ENCODE peak calls at places on chromosomes 5 and 9, in ten cellular contexts. K is Peyer's patch; V is effector CD8-positive, alpha-beta T cell; S is HEK293T; H is foreskin keratinocyte; M is fibroblast of the aortic adventitia; Q is MCF 10A; A is stimulated activated CD8-positive, alpha-beta memory T cell treated with anti-CD3 and anti-CD28 coated beads, Interleukin-2, amount 100 ng/mL, for 48 hours; C is HCEC 1CT; Y is stimulated activated CD4-positive, alpha-beta T cell treated with anti-CD3 and anti-CD28 coated beads, Interleukin-15, amount 100 ng/mL, for 24 hours. P is an unnamed sample.

GRCh38 chr5:147369742-147370374 is 135.0 kb downstream of the STK32A start:
- DNase-seq in K (no peak), V (no peak), S (no peak), H (no peak), M (peak; percentile 60), Q (peak; percentile 36), A (no peak), C (peak; percentile 22), Y (no peak), P (peak; percentile 43)

GRCh38 chr9:94584555-94584954 is 9.1 kb downstream of the FBP2 start:
- DNase-seq in K (no peak), V (no peak), S (no peak), H (no peak), M (no peak), Q (no peak), A (no peak), C (no peak), Y (no peak), P (no peak)

GRCh38 chr9:20624201-20625002 is 2.1 kb upstream of the MLLT3 start:
- DNase-seq in K (peak; percentile 39), V (peak; percentile 2), S (peak; percentile 59), H (peak; percentile 40), M (peak; percentile 86), Q (peak; percentile 75), A (no peak), C (peak; percentile 74), Y (peak; percentile 57), P (peak; percentile 87)

GRCh38 chr5:39578887-39579497 is 154.2 kb upstream of the DAB2 start:
- DNase-seq in K (no peak), V (no peak), S (no peak), H (no peak), M (peak; percentile 72), Q (peak; percentile 13), A (no peak), C (peak; percentile 10), Y (no peak), P (peak; percentile 69)

GRCh38 chr5:110354341-110354740 is 372.1 kb downstream of the TMEM232 start:
- DNase-seq in K (no peak), V (no peak), S (no peak), H (no peak), M (peak; percentile 16), Q (no peak), A (no peak), C (no peak), Y (no peak), P (no peak)

GRCh38 chr5:137344723-137345322 is 154.3 kb downstream of the SPOCK1 start:
- DNase-seq in K (no peak), V (no peak), S (peak; percentile 39), H (no peak), M (peak; percentile 87), Q (peak; percentile 78), A (peak; percentile 3), C (peak; percentile 5), Y (peak; percentile 44), P (peak; percentile 89)

GRCh38 chr9:94881023-94881422 is 154.5 kb downstream of the AOPEP start:
- DNase-seq in K (no peak), V (no peak), S (no peak), H (no peak), M (peak; percentile 42), Q (no peak), A (no peak), C (no peak), Y (no peak), P (no peak)

GRCh38 chr9:84293001-84293798 is 47.4 kb downstream of the SLC28A3 start:
- DNase-seq in K (peak; percentile 40), V (no peak), S (no peak), H (no peak), M (no peak), Q (no peak), A (no peak), C (no peak), Y (peak; percentile 9), P (no peak)

GRCh38 chr5:141681695-141682641 is at the start of gene ARAP3:
- DNase-seq in K (peak; percentile 42), V (peak; percentile 10), S (peak; percentile 49), H (no peak), M (peak; percentile 80), Q (peak; percentile 93), A (no peak), C (peak; percentile 82), Y (peak; percentile 52), P (peak; percentile 90)

GRCh38 chr5:139180850-139181785 is 17.1 kb downstream of the SIL1 start:
- DNase-seq in K (no peak), V (no peak), S (no peak), H (no peak), M (peak; percentile 80), Q (no peak), A (no peak), C (no peak), Y (no peak), P (peak; percentile 76)

GRCh38 chr9:107239474-107239873 is 43.6 kb upstream of the RAD23B start:
- DNase-seq in K (no peak), V (no peak), S (no peak), H (no peak), M (peak; percentile 31), Q (peak; percentile 67), A (no peak), C (peak; percentile 48), Y (no peak), P (no peak)

GRCh38 chr5:87899109-87900100 is 369.2 kb downstream of the TMEM161B start:
- DNase-seq in K (no peak), V (no peak), S (no peak), H (no peak), M (no peak), Q (peak; percentile 2), A (no peak), C (no peak), Y (no peak), P (no peak)

GRCh38 chr9:16335788-16336580 is 534.5 kb downstream of the BNC2 start:
- DNase-seq in K (peak; percentile 23), V (no peak), S (no peak), H (peak; percentile 80), M (peak; percentile 99), Q (peak; percentile 100), A (no peak), C (peak; percentile 99), Y (no peak), P (peak; percentile 98)

GRCh38 chr5:8720476-8720875 is 825.4 kb downstream of the SEMA5A start:
- DNase-seq in K (no peak), V (no peak), S (no peak), H (no peak), M (peak; percentile 43), Q (no peak), A (no peak), C (no peak), Y (no peak), P (peak; percentile 54)